ENCODE peak calls at places on chromosomes 16 and 17, in eight cellular contexts. G, A, R, Y, H, U, S and C are unnamed samples.

GRCh38 chr17:83155128-83156081 is 76.0 kb downstream of the METRNL start:
- DNase-seq in G (no peak), A (no peak), R (peak; percentile 31), Y (no peak), H (no peak), U (peak; percentile 65), S (peak; percentile 54), C (peak; percentile 83)

GRCh38 chr16:56349086-56349415 is 76.3 kb downstream of the AMFR start:
- DNase-seq in G (no peak), A (no peak), R (no peak), Y (no peak), H (no peak), U (peak; percentile 11), S (no peak), C (no peak)

GRCh38 chr17:19015428-19015827 is 10.9 kb upstream of the FAM83G start:
- DNase-seq in G (no peak), A (no peak), R (no peak), Y (no peak), H (no peak), U (peak; percentile 23), S (no peak), C (no peak)

GRCh38 chr17:10144456-10144855 is 54.0 kb downstream of the GAS7 start:
- DNase-seq in G (no peak), A (no peak), R (no peak), Y (no peak), H (no peak), U (no peak), S (no peak), C (no peak)

GRCh38 chr16:77499373-77500285 is 64.8 kb upstream of the ADAMTS18 start:
- DNase-seq in G (peak; percentile 2), A (no peak), R (no peak), Y (no peak), H (no peak), U (peak; percentile 52), S (peak; percentile 47), C (peak; percentile 76)

GRCh38 chr16:75000481-75001081 is 1.8 kb downstream of the ZNRF1 start:
- DNase-seq in G (peak; percentile 23), A (no peak), R (no peak), Y (no peak), H (no peak), U (no peak), S (peak; percentile 66), C (no peak)

GRCh38 chr16:974001-974601 is 3.3 kb upstream of the LMF1 start:
- DNase-seq in G (no peak), A (peak; percentile 15), R (no peak), Y (no peak), H (no peak), U (no peak), S (no peak), C (no peak)

GRCh38 chr16:15523939-15524338 is 89.6 kb downstream of the BMERB1 start:
- DNase-seq in G (no peak), A (no peak), R (no peak), Y (no peak), H (no peak), U (no peak), S (no peak), C (no peak)

GRCh38 chr16:11497851-11498289 is 88.8 kb downstream of the LITAF start:
- DNase-seq in G (no peak), A (no peak), R (no peak), Y (no peak), H (no peak), U (no peak), S (no peak), C (no peak)

GRCh38 chr17:57544381-57544780 is 200.7 kb downstream of the CCDC182 start:
- DNase-seq in G (no peak), A (no peak), R (no peak), Y (no peak), H (no peak), U (no peak), S (no peak), C (no peak)

GRCh38 chr16:81779540-81780320 is 639 bp downstream of the PLCG2 start:
- DNase-seq in G (peak; percentile 36), A (peak; percentile 26), R (no peak), Y (peak; percentile 68), H (no peak), U (peak; percentile 67), S (peak; percentile 66), C (no peak)

GRCh38 chr17:41793749-41794602 is 7.5 kb upstream of the JUP start:
- DNase-seq in G (peak; percentile 59), A (no peak), R (peak; percentile 95), Y (peak; percentile 93), H (no peak), U (no peak), S (peak; percentile 96), C (no peak)

GRCh38 chr17:71033336-71033735 is 864.0 kb downstream of the KCNJ2 start:
- DNase-seq in G (no peak), A (no peak), R (peak; percentile 62), Y (peak; percentile 67), H (peak; percentile 20), U (no peak), S (peak; percentile 83), C (no peak)

GRCh38 chr17:29197516-29198272 is 17.5 kb upstream of the MYO18A start:
- DNase-seq in G (no peak), A (no peak), R (no peak), Y (no peak), H (no peak), U (no peak), S (no peak), C (no peak)

GRCh38 chr17:54967621-54968258 is 714 bp downstream of the COX11 start:
- DNase-seq in G (peak; percentile 40), A (no peak), R (no peak), Y (peak; percentile 22), H (no peak), U (no peak), S (peak; percentile 67), C (no peak)

GRCh38 chr16:6153901-6154300 is 1056.3 kb upstream of the EEF2KMT start:
- DNase-seq in G (no peak), A (no peak), R (no peak), Y (no peak), H (no peak), U (no peak), S (no peak), C (no peak)

GRCh38 chr17:64420143-64420670 is 28.7 kb upstream of the MILR1 start:
- DNase-seq in G (peak; percentile 38), A (peak; percentile 25), R (peak; percentile 47), Y (peak; percentile 84), H (no peak), U (no peak), S (peak; percentile 73), C (no peak)

GRCh38 chr16:10749680-10750035 is 6.0 kb downstream of the NUBP1 start:
- DNase-seq in G (no peak), A (no peak), R (no peak), Y (no peak), H (no peak), U (no peak), S (no peak), C (no peak)

GRCh38 chr16:9113707-9114106 is 22.3 kb downstream of the HAPSTR1 start:
- DNase-seq in G (no peak), A (no peak), R (no peak), Y (no peak), H (no peak), U (no peak), S (no peak), C (no peak)
- H3K4me1 ChIP-seq in G (peaks cover 35% of the 10 kb centered on the region), A (peaks cover 24% of the 10 kb centered on the region), R (peaks cover 7% of the 10 kb centered on the region), Y (peaks cover 64% of the 10 kb centered on the region), H (peaks cover 8% of the 10 kb centered on the region), U (peaks cover 21% of the 10 kb centered on the region), S (peaks cover 33% of the 10 kb centered on the region), C (peaks cover 64% of the 10 kb centered on the region)

GRCh38 chr17:17837966-17838962 is 1.5 kb upstream of the SREBF1 start:
- DNase-seq in G (peak; percentile 91), A (peak; percentile 46), R (peak; percentile 93), Y (peak; percentile 95), H (no peak), U (peak; percentile 84), S (peak; percentile 93), C (no peak)
- H3K4me1 ChIP-seq in G (peaks cover 61% of the 10 kb centered on the region), A (peaks cover 41% of the 10 kb centered on the region), R (peaks cover 21% of the 10 kb centered on the region), Y (peaks cover 57% of the 10 kb centered on the region), H (peaks cover 13% of the 10 kb centered on the region), U (no peaks in the 10 kb centered on the region), S (peaks cover 12% of the 10 kb centered on the region), C (peaks cover 75% of the 10 kb centered on the region)

GRCh38 chr16:2147981-2148671 is at the start of gene RAB26:
- DNase-seq in G (peak; percentile 87), A (peak; percentile 96), R (peak; percentile 85), Y (peak; percentile 91), H (no peak), U (peak; percentile 89), S (peak; percentile 93), C (peak; percentile 93)
- H3K4me1 ChIP-seq in G (peaks cover 42% of the 10 kb centered on the region), A (peaks cover 23% of the 10 kb centered on the region), R (peaks cover 3% of the 10 kb centered on the region), Y (peaks cover 32% of the 10 kb centered on the region), H (peaks cover 47% of the 10 kb centered on the region), U (no peaks in the 10 kb centered on the region), S (peaks cover 23% of the 10 kb centered on the region), C (peaks cover 53% of the 10 kb centered on the region)

GRCh38 chr17:40333781-40334453 is 24.9 kb downstream of the RARA start:
- DNase-seq in G (no peak), A (no peak), R (no peak), Y (no peak), H (no peak), U (no peak), S (no peak), C (no peak)
- H3K4me1 ChIP-seq in G (peaks cover 54% of the 10 kb centered on the region), A (peaks cover 36% of the 10 kb centered on the region), R (peaks cover 2% of the 10 kb centered on the region), Y (no peaks in the 10 kb centered on the region), H (peaks cover 21% of the 10 kb centered on the region), U (peaks cover 7% of the 10 kb centered on the region), S (peaks cover 7% of the 10 kb centered on the region), C (peaks cover 97% of the 10 kb centered on the region)

GRCh38 chr17:35793257-35793656 is 2.2 kb downstream of the MMP28 start:
- DNase-seq in G (no peak), A (no peak), R (peak; percentile 27), Y (no peak), H (no peak), U (no peak), S (peak; percentile 39), C (peak; percentile 63)

GRCh38 chr17:35791681-35792350 is 3.6 kb downstream of the MMP28 start:
- DNase-seq in G (peak; percentile 2), A (no peak), R (no peak), Y (no peak), H (no peak), U (no peak), S (peak; percentile 39), C (peak; percentile 40)

GRCh38 chr17:35789044-35789443 is 6.4 kb downstream of the MMP28 start:
- DNase-seq in G (no peak), A (no peak), R (no peak), Y (no peak), H (no peak), U (no peak), S (no peak), C (no peak)

GRCh38 chr17:35788504-35788998 is 6.9 kb downstream of the MMP28 start:
- DNase-seq in G (no peak), A (no peak), R (no peak), Y (no peak), H (no peak), U (no peak), S (no peak), C (peak; percentile 67)

GRCh38 chr17:35790826-35791225 is 4.6 kb downstream of the MMP28 start:
- DNase-seq in G (peak; percentile 32), A (no peak), R (no peak), Y (no peak), H (no peak), U (no peak), S (peak; percentile 19), C (peak; percentile 20)
- H3K4me1 ChIP-seq in G (peaks cover 35% of the 10 kb centered on the region), A (no peaks in the 10 kb centered on the region), R (peaks cover 2% of the 10 kb centered on the region), Y (peaks cover 5% of the 10 kb centered on the region), H (peaks cover 1% of the 10 kb centered on the region), U (no peaks in the 10 kb centered on the region), S (no peaks in the 10 kb centered on the region), C (peaks cover 61% of the 10 kb centered on the region)